ENCODE peak calls at places on chromosomes 3 and 15, in six cellular contexts. Q, J, I, X, D and Z are unnamed samples.

GRCh38 chr15:47737424-47737823 is 20.1 kb downstream of the SEMA6D start:
- DNase-seq in Q (no peak), J (no peak), I (no peak), X (no peak), D (no peak), Z (no peak)

GRCh38 chr15:65460948-65461347 is 38.2 kb upstream of the IGDCC4 start:
- DNase-seq in Q (no peak), J (no peak), I (no peak), X (no peak), D (no peak), Z (peak)

GRCh38 chr3:45590822-45591546 is 3.6 kb upstream of the LIMD1 start:
- DNase-seq in Q (no peak), J (no peak), I (no peak), X (no peak), D (no peak), Z (no peak)

GRCh38 chr3:25938566-25939325 is 148.9 kb downstream of the OXSM start:
- DNase-seq in Q (no peak), J (no peak), I (no peak), X (no peak), D (no peak), Z (no peak)

GRCh38 chr3:32428092-32429068 is 36.7 kb downstream of the CMTM7 start:
- DNase-seq in Q (no peak), J (peak), I (peak), X (no peak), D (peak), Z (peak)

GRCh38 chr15:66565731-66566130 is at the start of gene LCTL:
- DNase-seq in Q (no peak), J (peak), I (no peak), X (no peak), D (no peak), Z (peak)

GRCh38 chr3:175260145-175260794 is 401.1 kb downstream of the NAALADL2 start:
- DNase-seq in Q (no peak), J (no peak), I (no peak), X (no peak), D (no peak), Z (no peak)

GRCh38 chr3:72152551-72153476 is 367.9 kb upstream of the PROK2 start:
- DNase-seq in Q (peak), J (peak), I (no peak), X (peak), D (no peak), Z (no peak)

GRCh38 chr3:146274833-146275232 is 23.9 kb upstream of the PLSCR4 start:
- DNase-seq in Q (no peak), J (no peak), I (no peak), X (no peak), D (no peak), Z (peak)

GRCh38 chr3:12180218-12180617 is 21.5 kb upstream of the TIMP4 start:
- DNase-seq in Q (no peak), J (peak), I (no peak), X (peak), D (no peak), Z (no peak)

GRCh38 chr3:32934150-32934742 is 17.2 kb upstream of the CCR4 start:
- DNase-seq in Q (no peak), J (no peak), I (no peak), X (no peak), D (no peak), Z (no peak)

GRCh38 chr3:32340639-32341365 is 50.9 kb upstream of the CMTM7 start:
- DNase-seq in Q (no peak), J (no peak), I (no peak), X (no peak), D (no peak), Z (peak)

GRCh38 chr15:98800437-98801233 is 152.3 kb downstream of the IGF1R start:
- DNase-seq in Q (peak), J (peak), I (no peak), X (no peak), D (no peak), Z (peak)

GRCh38 chr3:136612512-136612911 is 139.7 kb downstream of the STAG1 start:
- DNase-seq in Q (no peak), J (no peak), I (no peak), X (no peak), D (no peak), Z (peak)